ENCODE peak calls at places on chromosomes 16 and 17, in four cellular contexts. I, Q, U and N are unnamed samples.

GRCh38 chr16:56451753-56452689 is 667 bp downstream of the OGFOD1 start:
- DNase-seq in I (no peak), Q (no peak), U (peak; percentile 46), N (no peak)

GRCh38 chr16:64629622-64630021 is 492.2 kb downstream of the CDH11 start:
- DNase-seq in I (no peak), Q (no peak), U (peak; percentile 50), N (no peak)

GRCh38 chr16:88705076-88705684 is 1.0 kb downstream of the RNF166 start:
- DNase-seq in I (no peak), Q (no peak), U (peak; percentile 21), N (no peak)

GRCh38 chr17:59534583-59534982 is 30.8 kb upstream of the DHX40 start:
- DNase-seq in I (no peak), Q (no peak), U (peak; percentile 6), N (no peak)

GRCh38 chr16:69131167-69131748 is 1.1 kb downstream of the CHTF8 start:
- DNase-seq in I (no peak), Q (no peak), U (no peak), N (no peak)

GRCh38 chr16:77974883-77975282 is 47.5 kb upstream of the CLEC3A start:
- DNase-seq in I (no peak), Q (no peak), U (no peak), N (peak; percentile 10)

GRCh38 chr17:51238253-51238887 is 21.5 kb downstream of the MBTD1 start:
- DNase-seq in I (no peak), Q (no peak), U (no peak), N (no peak)

GRCh38 chr17:39820541-39820940 is 43.6 kb downstream of the IKZF3 start:
- DNase-seq in I (no peak), Q (no peak), U (no peak), N (no peak)

GRCh38 chr17:75130059-75130631 is 1.4 kb downstream of the NT5C start:
- DNase-seq in I (no peak), Q (no peak), U (no peak), N (no peak)

GRCh38 chr17:3665834-3666233 is 2.5 kb downstream of the TAX1BP3 start:
- DNase-seq in I (peak; percentile 53), Q (no peak), U (no peak), N (no peak)

GRCh38 chr17:32487460-32488176 is 825 bp downstream of the CDK5R1 start:
- DNase-seq in I (no peak), Q (no peak), U (no peak), N (peak; percentile 7)

GRCh38 chr17:28033972-28034714 is 8.3 kb upstream of the NLK start:
- DNase-seq in I (no peak), Q (no peak), U (peak; percentile 88), N (no peak)

GRCh38 chr16:66457888-66458287 is 30.8 kb downstream of the BEAN1 start:
- DNase-seq in I (no peak), Q (no peak), U (no peak), N (no peak)

GRCh38 chr17:69574257-69575197 is 160.0 kb downstream of the MAP2K6 start:
- DNase-seq in I (no peak), Q (no peak), U (peak; percentile 41), N (no peak)

GRCh38 chr16:495127-495748 is 32.3 kb upstream of the CAPN15 start:
- DNase-seq in I (no peak), Q (no peak), U (peak; percentile 49), N (no peak)

GRCh38 chr16:10616744-10617640 is 36.6 kb upstream of the EMP2 start:
- DNase-seq in I (peak; percentile 74), Q (no peak), U (peak; percentile 65), N (peak; percentile 28)

GRCh38 chr17:66523378-66524174 is 221.2 kb downstream of the PRKCA start:
- DNase-seq in I (no peak), Q (no peak), U (peak; percentile 67), N (no peak)

GRCh38 chr17:59371426-59372099 is 40.1 kb downstream of the YPEL2 start:
- DNase-seq in I (peak; percentile 53), Q (no peak), U (peak; percentile 66), N (no peak)

GRCh38 chr17:66466933-66467367 is 164.5 kb downstream of the PRKCA start:
- DNase-seq in I (no peak), Q (no peak), U (peak; percentile 99), N (no peak)

GRCh38 chr17:1058423-1059130 is 61.6 kb downstream of the TIMM22 start:
- DNase-seq in I (peak; percentile 55), Q (no peak), U (peak; percentile 55), N (no peak)
- TF ChIP-seq CTCF in I (peak; percentile 74), Q (peak; percentile 56), U (peak; percentile 51), N (peak; percentile 65)

DNA sequence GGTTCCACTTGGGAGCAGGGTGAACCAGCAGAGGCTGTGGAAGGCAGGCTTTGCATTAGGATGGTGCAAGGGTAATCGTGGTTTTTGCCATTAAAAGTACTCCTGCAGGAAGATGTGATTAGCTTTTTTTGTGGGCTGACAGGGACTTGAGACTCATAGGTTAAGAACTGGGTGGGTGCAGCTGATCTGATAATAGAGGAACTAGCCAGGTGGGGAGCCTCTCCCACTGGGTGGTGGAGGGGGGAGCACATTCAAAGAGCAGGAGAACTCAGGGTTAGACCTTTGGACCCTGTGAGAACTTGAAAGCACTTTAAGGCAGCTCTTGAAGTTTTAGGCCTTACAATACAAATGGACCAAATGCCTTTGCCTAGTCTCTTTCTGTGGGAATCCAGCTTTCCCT is 32.4 kb downstream of the CCL4 start:
- DNase-seq in I (no peak), Q (no peak), U (no peak), N (no peak)
- H3K4me3 ChIP-seq in I (no peak overlapping the region), Q (no peak overlapping the region), U (no peak overlapping the region), N (no peak overlapping the region)

GRCh38 chr17:7394452-7395191 is at the start of gene PLSCR3:
- DNase-seq in I (peak; percentile 91), Q (no peak), U (peak; percentile 80), N (peak; percentile 25)
- TF ChIP-seq CTCF in I (peak; percentile 52), Q (peak; percentile 17), U (peak; percentile 32), N (peak; percentile 22)

GRCh38 chr17:41307647-41308046 is 1.5 kb downstream of the KRTAP16-1 start:
- DNase-seq in I (no peak), Q (no peak), U (peak; percentile 28), N (no peak)

GRCh38 chr17:41311111-41311510 is 2.0 kb upstream of the KRTAP16-1 start:
- DNase-seq in I (no peak), Q (no peak), U (no peak), N (no peak)

GRCh38 chr17:41304091-41304490 is 1.4 kb upstream of the KRTAP29-1 start:
- DNase-seq in I (no peak), Q (no peak), U (no peak), N (no peak)

GRCh38 chr17:41308918-41309359 is at the start of gene KRTAP16-1:
- DNase-seq in I (no peak), Q (no peak), U (no peak), N (no peak)

GRCh38 chr17:41308251-41308917 is 725 bp downstream of the KRTAP16-1 start:
- DNase-seq in I (peak; percentile 58), Q (peak; percentile 41), U (no peak), N (no peak)
- H3K4me3 ChIP-seq in I (no peak overlapping the region), Q (no peak overlapping the region), U (no peak overlapping the region), N (no peak overlapping the region)

GRCh38 chr16:50862818-50863672 is 121.2 kb downstream of the CYLD start:
- DNase-seq in I (no peak), Q (no peak), U (no peak), N (no peak)
- TF ChIP-seq CTCF in I (no peak), Q (no peak), U (no peak), N (peak; percentile 2)

GRCh38 chr16:2019919-2020831 is 590 bp downstream of the NPW start:
- DNase-seq in I (no peak), Q (no peak), U (no peak), N (no peak)
- H3K4me3 ChIP-seq in I (peak overlapping the region; percentile 29), Q (peak overlapping the region; percentile 21), U (no peak overlapping the region), N (no peak overlapping the region)

DNA sequence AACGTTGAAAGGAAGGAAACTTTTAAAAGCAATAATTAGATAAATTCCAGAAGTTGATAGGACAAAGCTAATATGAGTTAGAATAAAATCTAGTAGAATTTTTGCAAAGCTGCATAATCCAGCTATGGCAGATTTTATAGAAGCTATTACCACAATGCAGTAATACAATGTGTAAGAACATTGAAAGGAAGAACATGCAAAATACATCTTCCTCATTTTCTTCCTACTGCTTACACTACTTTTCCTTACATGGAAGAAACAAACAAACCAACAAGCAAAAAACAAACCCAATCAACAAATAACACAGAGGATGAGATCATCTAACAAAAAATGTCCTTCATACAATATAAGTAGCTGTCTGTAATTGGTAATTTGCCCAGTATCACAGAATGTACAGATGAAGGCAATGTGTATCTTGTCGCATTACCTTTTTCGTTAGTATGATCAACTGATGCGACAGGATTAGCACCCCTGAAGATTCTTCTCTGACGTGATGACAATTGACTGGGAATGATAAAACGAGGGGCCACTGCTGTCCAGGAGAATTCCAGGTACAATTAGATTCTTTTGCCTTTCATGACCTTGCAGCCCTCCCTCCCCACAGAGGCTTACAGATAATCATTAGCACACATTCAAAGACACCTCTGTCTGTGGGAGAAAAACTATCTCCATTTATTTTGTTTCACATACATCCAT is 21.2 kb upstream of the LRRC37A start:
- DNase-seq in I (no peak), Q (no peak), U (no peak), N (no peak)
- TF ChIP-seq CTCF in I (no peak), Q (no peak), U (no peak), N (no peak)

GRCh38 chr17:2155482-2156051 is 100.7 kb downstream of the HIC1 start:
- DNase-seq in I (no peak), Q (no peak), U (peak; percentile 26), N (no peak)

GRCh38 chr17:2157081-2157480 is 102.2 kb downstream of the HIC1 start:
- DNase-seq in I (no peak), Q (no peak), U (peak; percentile 98), N (no peak)

GRCh38 chr17:2156666-2157065 is 101.8 kb downstream of the HIC1 start:
- DNase-seq in I (no peak), Q (no peak), U (no peak), N (no peak)

GRCh38 chr17:2158011-2158410 is 103.1 kb downstream of the HIC1 start:
- DNase-seq in I (no peak), Q (no peak), U (peak; percentile 97), N (no peak)
- H3K4me3 ChIP-seq in I (no peak overlapping the region), Q (no peak overlapping the region), U (no peak overlapping the region), N (no peak overlapping the region)